ENCODE peak calls at places on chromosome 12, in six cellular contexts. Q is SK-N-MC, M is endodermal cell, N is astrocyte, E is colonic mucosa, H is GM23248. I is an unnamed sample.

GRCh38 chr12:67766370-67766769 is 117.8 kb downstream of the DYRK2 start:
- DNase-seq in Q (no peak), M (peak; percentile 63), N (peak; percentile 87), E (no peak), H (peak; percentile 87), I (no peak)

GRCh38 chr12:46790066-46790465 is 35.7 kb downstream of the SLC38A4 start:
- DNase-seq in Q (no peak), M (no peak), N (no peak), E (no peak), H (no peak), I (no peak)

GRCh38 chr12:124776126-124776513 is 87.5 kb downstream of the SCARB1 start:
- DNase-seq in Q (no peak), M (no peak), N (no peak), E (no peak), H (no peak), I (no peak)

GRCh38 chr12:14656846-14657245 is 39.6 kb downstream of the GUCY2C start:
- DNase-seq in Q (no peak), M (peak; percentile 68), N (no peak), E (no peak), H (no peak), I (no peak)

GRCh38 chr12:86137936-86138335 is 118.3 kb downstream of the MGAT4C start:
- DNase-seq in Q (no peak), M (no peak), N (peak; percentile 89), E (no peak), H (peak; percentile 11), I (no peak)

GRCh38 chr12:11767029-11767724 is 117.7 kb downstream of the ETV6 start:
- DNase-seq in Q (no peak), M (peak; percentile 20), N (no peak), E (no peak), H (no peak), I (no peak)

GRCh38 chr12:117850048-117850447 is 118.7 kb downstream of the KSR2 start:
- DNase-seq in Q (no peak), M (peak; percentile 89), N (peak; percentile 21), E (peak; percentile 22), H (peak; percentile 61), I (no peak)

GRCh38 chr12:124740691-124741137 is 123.0 kb downstream of the SCARB1 start:
- DNase-seq in Q (no peak), M (peak; percentile 78), N (peak; percentile 64), E (no peak), H (peak; percentile 64), I (peak; percentile 74)

GRCh38 chr12:25320123-25321006 is 69.6 kb upstream of the KRAS start:
- DNase-seq in Q (no peak), M (no peak), N (peak; percentile 65), E (no peak), H (no peak), I (no peak)

GRCh38 chr12:1418144-1418543 is 176.2 kb downstream of the FBXL14 start:
- DNase-seq in Q (no peak), M (no peak), N (no peak), E (no peak), H (no peak), I (no peak)

GRCh38 chr12:89348894-89349669 is 3.2 kb downstream of the DUSP6 start:
- DNase-seq in Q (no peak), M (no peak), N (no peak), E (no peak), H (peak; percentile 17), I (no peak)

GRCh38 chr12:75177997-75178396 is 31.6 kb downstream of the KCNC2 start:
- DNase-seq in Q (no peak), M (no peak), N (peak; percentile 92), E (no peak), H (peak; percentile 91), I (no peak)

GRCh38 chr12:120132863-120133385 is 16.4 kb upstream of the RAB35 start:
- DNase-seq in Q (no peak), M (no peak), N (no peak), E (no peak), H (no peak), I (peak; percentile 47)

GRCh38 chr12:75558262-75558661 is 46.9 kb upstream of the KRR1 start:
- DNase-seq in Q (no peak), M (no peak), N (no peak), E (no peak), H (no peak), I (no peak)

GRCh38 chr12:86148612-86149011 is 107.6 kb downstream of the MGAT4C start:
- DNase-seq in Q (no peak), M (no peak), N (peak; percentile 26), E (no peak), H (no peak), I (no peak)

GRCh38 chr12:31519525-31519924 is 71.4 kb downstream of the DENND5B start:
- DNase-seq in Q (no peak), M (no peak), N (no peak), E (no peak), H (peak; percentile 30), I (no peak)

GRCh38 chr12:1947081-1947480 is 28.6 kb upstream of the CACNA2D4 start:
- DNase-seq in Q (no peak), M (no peak), N (peak; percentile 91), E (no peak), H (peak; percentile 88), I (no peak)

GRCh38 chr12:104520242-104520900 is 63.6 kb downstream of the CHST11 start:
- DNase-seq in Q (no peak), M (no peak), N (no peak), E (no peak), H (no peak), I (no peak)

GRCh38 chr12:67358686-67359374 is 89.7 kb downstream of the CAND1 start:
- DNase-seq in Q (peak; percentile 60), M (no peak), N (peak; percentile 92), E (no peak), H (peak; percentile 93), I (no peak)

GRCh38 chr12:105025890-105026289 is 39.8 kb downstream of the NOPCHAP1 start:
- DNase-seq in Q (no peak), M (no peak), N (peak; percentile 61), E (peak; percentile 75), H (peak; percentile 67), I (no peak)

GRCh38 chr12:27900920-27901879 is 71.3 kb downstream of the PTHLH start:
- DNase-seq in Q (no peak), M (no peak), N (no peak), E (no peak), H (no peak), I (no peak)

GRCh38 chr12:84658877-84659276 is 253.7 kb downstream of the SLC6A15 start:
- DNase-seq in Q (no peak), M (no peak), N (no peak), E (no peak), H (no peak), I (no peak)

GRCh38 chr12:12327802-12328201 is 22.2 kb downstream of the MANSC1 start:
- DNase-seq in Q (peak; percentile 59), M (no peak), N (peak; percentile 45), E (no peak), H (peak; percentile 83), I (no peak)

GRCh38 chr12:58905422-58905821 is 14.9 kb downstream of the LRIG3 start:
- DNase-seq in Q (no peak), M (no peak), N (no peak), E (no peak), H (no peak), I (no peak)

GRCh38 chr12:58907326-58907855 is 12.9 kb downstream of the LRIG3 start:
- DNase-seq in Q (no peak), M (no peak), N (peak; percentile 85), E (no peak), H (no peak), I (no peak)

GRCh38 chr12:58901664-58902063 is 18.6 kb downstream of the LRIG3 start:
- DNase-seq in Q (no peak), M (no peak), N (no peak), E (no peak), H (peak; percentile 20), I (no peak)

GRCh38 chr12:58906917-58907316 is 13.4 kb downstream of the LRIG3 start:
- DNase-seq in Q (no peak), M (no peak), N (no peak), E (no peak), H (no peak), I (no peak)
- H3K9ac ChIP-seq in Q (no peak overlapping the region), M (no peak overlapping the region), N (no peak overlapping the region), E (no peak overlapping the region), H (no peak overlapping the region), I (no peak overlapping the region)

DNA sequence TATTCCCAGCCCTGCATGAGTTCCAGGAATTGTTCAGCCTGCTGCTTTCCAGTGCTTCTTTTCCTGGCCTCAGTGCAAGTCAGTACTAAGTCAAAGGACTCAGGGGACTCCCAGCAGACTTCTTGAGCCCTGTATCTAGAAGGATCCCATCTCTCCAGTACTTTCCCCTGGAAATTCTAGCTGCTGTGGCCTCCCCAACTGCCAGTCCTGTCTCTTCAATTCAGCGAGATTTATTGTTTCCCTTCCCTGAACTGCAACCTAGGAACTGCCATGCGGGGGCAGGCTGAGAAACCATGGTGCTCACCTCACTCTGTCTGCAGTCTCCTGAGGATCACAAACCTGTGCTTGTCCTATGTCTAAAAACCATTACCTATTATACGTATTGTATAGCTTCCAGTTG is 31.8 kb downstream of the ZNF605 start:
- DNase-seq in Q (no peak), M (no peak), N (no peak), E (no peak), H (no peak), I (no peak)
- H3K9me3 ChIP-seq in Q (peaks cover 47% of the 10 kb centered on the region), M (peaks cover 92% of the 10 kb centered on the region), N (peaks cover 57% of the 10 kb centered on the region), E (peaks cover 24% of the 10 kb centered on the region), H (peaks cover 38% of the 10 kb centered on the region), I (peaks cover 57% of the 10 kb centered on the region)

GRCh38 chr12:6271281-6271680 is 39.2 kb upstream of the PLEKHG6 start:
- DNase-seq in Q (no peak), M (no peak), N (no peak), E (no peak), H (no peak), I (peak; percentile 29)
- H3K4me3 ChIP-seq in Q (no peak overlapping the region), M (no peak overlapping the region), N (no peak overlapping the region), E (no peak overlapping the region), H (no peak overlapping the region), I (no peak overlapping the region)

GRCh38 chr12:98578821-98579220 is 14.7 kb upstream of the SLC25A3 start:
- DNase-seq in Q (no peak), M (peak; percentile 39), N (peak; percentile 23), E (peak; percentile 44), H (peak; percentile 21), I (no peak)
- H3K9ac ChIP-seq in Q (no peak overlapping the region), M (no peak overlapping the region), N (no peak overlapping the region), E (no peak overlapping the region), H (no peak overlapping the region), I (no peak overlapping the region)

GRCh38 chr12:127235771-127236170 is 1031.2 kb upstream of the TMEM132C start:
- DNase-seq in Q (no peak), M (peak; percentile 53), N (no peak), E (no peak), H (no peak), I (peak; percentile 58)
- H3K9me3 ChIP-seq in Q (no peaks in the 10 kb centered on the region), M (no peaks in the 10 kb centered on the region), N (no peaks in the 10 kb centered on the region), E (no peaks in the 10 kb centered on the region), H (no peaks in the 10 kb centered on the region), I (no peaks in the 10 kb centered on the region)

GRCh38 chr12:94209240-94209639 is 60.9 kb downstream of the PLXNC1 start:
- DNase-seq in Q (no peak), M (no peak), N (no peak), E (no peak), H (no peak), I (no peak)
- H3K4me3 ChIP-seq in Q (no peak overlapping the region), M (no peak overlapping the region), N (no peak overlapping the region), E (no peak overlapping the region), H (no peak overlapping the region), I (no peak overlapping the region)

GRCh38 chr12:72271741-72272661 is at the start of gene TRHDE:
- DNase-seq in Q (no peak), M (peak; percentile 92), N (peak; percentile 64), E (peak; percentile 16), H (peak; percentile 58), I (peak; percentile 80)
- H3K9ac ChIP-seq in Q (peak within 1 kb of the TSS; percentile 92), M (peak within 1 kb of the TSS; percentile 11), N (peak within 1 kb of the TSS; percentile 89), E (peak within 1 kb of the TSS; percentile 9), H (peak within 1 kb of the TSS; percentile 36), I (peak within 1 kb of the TSS; percentile 89)

I was measured in kidney.